ENCODE peak calls at places on chromosomes 13 and 19, in five cellular contexts. U, B, Z, V and T are unnamed samples.

GRCh38 chr13:25659091-25659502 is 287.3 kb downstream of the ATP8A2 start:
- DNase-seq in Z (no peak), B (no peak), V (no peak), U (no peak), T (no peak)

GRCh38 chr19:40513741-40514315 is 47.0 kb downstream of the SPTBN4 start:
- DNase-seq in V (no peak), B (no peak), U (no peak), Z (no peak), T (no peak)

GRCh38 chr13:111422352-111422751 is 101.9 kb downstream of the TEX29 start:
- DNase-seq in Z (no peak), B (no peak), U (no peak), V (no peak), T (no peak)

GRCh38 chr19:33391631-33392249 is 18.2 kb downstream of the CEBPG start:
- DNase-seq in B (no peak), U (no peak), V (no peak), Z (no peak), T (no peak)

GRCh38 chr13:50127017-50127725 is 111.9 kb downstream of the KCNRG start:
- DNase-seq in V (no peak), Z (no peak), U (no peak), B (no peak), T (peak)

GRCh38 chr13:52455677-52456041 is 381 bp downstream of the CKAP2 start:
- DNase-seq in Z (no peak), U (peak), V (peak), B (peak), T (no peak)

GRCh38 chr19:16325161-16325527 is 518 bp downstream of the KLF2 start:
- DNase-seq in U (no peak), V (no peak), B (peak), Z (no peak), T (no peak)

GRCh38 chr13:103403814-103404213 is 337.6 kb upstream of the SLC10A2 start:
- DNase-seq in B (no peak), V (no peak), Z (no peak), U (no peak), T (no peak)

GRCh38 chr19:18320865-18321728 is 1.8 kb downstream of the LSM4 start:
- DNase-seq in V (no peak), U (no peak), B (no peak), Z (no peak), T (no peak)

GRCh38 chr19:54178581-54179261 is 5.8 kb upstream of the TMC4 start:
- DNase-seq in B (no peak), V (no peak), Z (no peak), U (no peak), T (no peak)

GRCh38 chr13:41694902-41695301 is 237.6 kb downstream of the RGCC start:
- DNase-seq in B (peak), V (no peak), Z (peak), U (peak), T (no peak)

GRCh38 chr13:109630281-109630680 is 156.1 kb downstream of the IRS2 start:
- DNase-seq in Z (no peak), V (no peak), B (no peak), U (no peak), T (no peak)

GRCh38 chr13:112131081-112131739 is 64.3 kb downstream of the SOX1 start:
- DNase-seq in U (no peak), B (no peak), Z (no peak), V (no peak), T (no peak)

GRCh38 chr13:90839061-90839460 is 508.4 kb upstream of the MIR17HG start:
- DNase-seq in B (no peak), Z (no peak), U (peak), V (no peak), T (no peak)

GRCh38 chr13:27170221-27170520 is 1.4 kb downstream of the USP12 start:
- DNase-seq in B (no peak), V (no peak), Z (no peak), U (no peak), T (no peak)

GRCh38 chr19:50258918-50259372 is 55.5 kb downstream of the MYH14 start:
- DNase-seq in B (peak), V (no peak), U (peak), Z (no peak), T (peak)

GRCh38 chr19:12806242-12807131 is at the start of gene RNASEH2A:
- DNase-seq in V (peak), Z (no peak), U (peak), B (peak), T (no peak)

GRCh38 chr13:97122381-97122996 is 99.6 kb upstream of the MBNL2 start:
- DNase-seq in B (no peak), U (no peak), V (no peak), Z (no peak), T (no peak)

GRCh38 chr13:97574926-97575325 is 141.0 kb downstream of the RAP2A start:
- DNase-seq in Z (no peak), V (peak), U (no peak), B (peak), T (peak)

GRCh38 chr13:91017031-91017668 is 330.3 kb upstream of the MIR17HG start:
- DNase-seq in V (no peak), Z (peak), B (peak), U (peak), T (peak)

GRCh38 chr19:17121736-17122293 is 46.2 kb downstream of the MYO9B start:
- DNase-seq in Z (no peak), B (no peak), U (no peak), V (no peak), T (no peak)

GRCh38 chr19:3366104-3366760 is at the start of gene NFIC:
- DNase-seq in V (no peak), B (peak), U (no peak), Z (no peak), T (no peak)

GRCh38 chr19:8304841-8305621 is 3.1 kb downstream of the CD320 start:
- DNase-seq in U (no peak), B (peak), Z (no peak), V (no peak), T (peak)

GRCh38 chr13:52713894-52714293 is 25.7 kb downstream of the CNMD start:
- DNase-seq in V (no peak), B (no peak), U (no peak), Z (no peak), T (no peak)

GRCh38 chr19:2171349-2172145 is 7.8 kb downstream of the DOT1L start:
- DNase-seq in B (peak), U (no peak), V (peak), Z (peak), T (peak)

GRCh38 chr19:19539738-19540703 is 2.0 kb downstream of the CILP2 start:
- DNase-seq in U (no peak), Z (no peak), V (no peak), B (peak), T (peak)

GRCh38 chr13:21139374-21139773 is 37.0 kb downstream of the SKA3 start:
- DNase-seq in V (no peak), Z (no peak), U (no peak), B (no peak), T (no peak)

GRCh38 chr13:21133077-21133476 is 43.3 kb downstream of the SKA3 start:
- DNase-seq in V (no peak), B (no peak), U (no peak), Z (no peak), T (no peak)

GRCh38 chr13:21134475-21134874 is 41.9 kb downstream of the SKA3 start:
- DNase-seq in B (no peak), Z (no peak), U (no peak), V (no peak), T (no peak)

GRCh38 chr13:21138561-21138960 is 37.8 kb downstream of the SKA3 start:
- DNase-seq in Z (no peak), V (no peak), B (no peak), U (no peak), T (no peak)

DNA sequence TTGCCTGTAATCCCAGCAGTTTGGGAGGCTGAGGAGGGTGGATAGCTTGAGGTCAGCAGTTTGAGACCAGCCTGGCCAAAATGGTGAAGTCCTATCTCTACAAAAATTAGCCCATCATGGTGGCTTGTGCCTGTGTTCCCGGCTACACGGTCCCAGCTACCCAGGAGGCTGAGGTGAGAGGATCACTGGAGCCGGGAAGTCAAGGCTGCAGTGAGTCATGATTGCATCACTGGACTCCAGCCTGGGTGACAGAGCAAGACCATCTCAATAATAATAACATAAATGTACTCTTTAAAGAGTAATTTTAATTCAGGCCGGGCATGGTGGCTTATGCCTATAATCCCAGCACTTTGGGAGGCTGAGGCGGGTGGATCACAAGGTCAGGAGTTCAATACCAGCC is 38.7 kb downstream of the SKA3 start:
- DNase-seq in U (no peak), B (no peak), Z (no peak), V (peak), T (no peak)
- TF ChIP-seq HDAC2 in U (no peak), B (no peak), Z (no peak), V (no peak), T (no peak)

DNA sequence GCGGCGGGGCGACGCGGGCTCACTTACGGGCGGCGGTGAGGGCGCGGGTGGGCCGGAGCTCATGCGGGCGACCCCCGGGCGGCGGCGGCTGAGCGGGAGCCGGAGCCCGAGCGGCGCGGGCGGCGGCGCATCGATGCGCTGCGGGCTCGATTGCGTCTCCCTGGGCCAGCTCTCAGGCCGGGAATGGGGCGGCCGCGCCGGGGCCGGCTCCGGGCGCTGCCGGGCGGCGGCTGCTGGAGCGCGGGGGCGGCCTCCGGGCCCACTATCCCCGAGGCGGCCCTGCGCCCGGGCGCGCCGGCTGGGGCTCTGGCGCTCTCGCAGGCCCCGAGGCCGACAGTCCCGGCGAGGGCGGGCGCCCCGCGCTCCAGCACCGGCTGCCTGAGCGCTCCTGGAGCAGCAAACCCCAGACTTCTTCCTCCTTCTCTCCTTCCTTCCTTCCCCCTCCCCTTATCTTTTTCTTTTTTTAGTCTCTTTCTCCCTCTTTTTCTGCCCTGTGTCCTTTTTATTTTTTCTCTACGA is 1.5 kb upstream of the TSHZ3 start:
- DNase-seq in Z (no peak), B (peak), U (no peak), V (no peak), T (peak)
- H3K27ac ChIP-seq in Z (no peak), B (no peak), U (peak), V (no peak), T (no peak)

DNA sequence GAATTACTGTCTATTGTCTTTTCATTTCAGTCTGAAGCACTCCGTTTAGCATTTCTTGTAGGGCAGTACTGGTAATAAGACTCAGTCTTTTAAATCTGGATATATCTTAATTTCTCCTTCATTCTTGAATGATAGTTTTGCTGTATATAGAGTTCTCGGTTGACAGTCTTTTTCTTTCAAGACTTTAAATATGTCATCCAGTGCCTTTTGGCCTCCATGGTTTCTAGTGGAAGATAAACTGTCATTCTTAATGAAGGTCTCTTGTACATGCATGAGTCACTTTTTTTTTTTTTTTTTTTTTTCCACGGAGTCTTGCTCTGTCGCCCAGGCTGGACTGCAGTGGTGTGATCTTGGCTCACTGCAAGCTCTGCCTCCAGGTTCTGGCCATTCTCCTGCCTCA is 27.2 kb upstream of the ZDHHC20 start:
- DNase-seq in Z (no peak), B (no peak), V (no peak), U (no peak), T (no peak)
- TF ChIP-seq HDAC2 in Z (no peak), B (no peak), V (no peak), U (no peak), T (no peak)

GRCh38 chr19:5837768-5838364 is 1.6 kb downstream of the FUT6 start:
- DNase-seq in Z (no peak), U (no peak), B (no peak), V (no peak), T (no peak)
- H3K27ac ChIP-seq in Z (no peak), U (peak), B (no peak), V (peak), T (no peak)

GRCh38 chr19:51712461-51713081 is 11.2 kb downstream of the HAS1 start:
- DNase-seq in V (no peak), Z (no peak), U (peak), B (peak), T (peak)
- TF ChIP-seq HDAC2 in V (no peak), Z (no peak), U (no peak), B (no peak), T (no peak)

GRCh38 chr13:99280166-99280565 is 22.0 kb upstream of the GPR18 start:
- DNase-seq in V (no peak), U (no peak), Z (no peak), B (no peak), T (no peak)
- H3K27ac ChIP-seq in V (no peak), U (no peak), Z (peak), B (no peak), T (no peak)

GRCh38 chr19:35167251-35168119 is 12.9 kb downstream of the FXYD5 start:
- DNase-seq in V (no peak), B (no peak), Z (no peak), U (no peak), T (no peak)
- TF ChIP-seq HDAC2 in V (no peak), B (no peak), Z (no peak), U (no peak), T (no peak)

GRCh38 chr13:94601446-94602431 is at the start of gene GPR180:
- DNase-seq in U (peak), V (no peak), B (peak), Z (peak), T (peak)

GRCh38 chr13:94607056-94607455 is 5.4 kb downstream of the GPR180 start:
- DNase-seq in Z (no peak), V (no peak), U (no peak), B (no peak), T (no peak)

GRCh38 chr13:94599877-94600276 is 1.8 kb upstream of the GPR180 start:
- DNase-seq in U (no peak), Z (no peak), V (peak), B (no peak), T (no peak)

GRCh38 chr13:94598281-94598680 is 2.3 kb upstream of the TGDS start:
- DNase-seq in B (no peak), Z (no peak), V (no peak), U (no peak), T (no peak)

GRCh38 chr13:94602467-94602866 is 810 bp downstream of the GPR180 start:
- DNase-seq in V (no peak), Z (no peak), U (no peak), B (no peak), T (no peak)
- H3K27ac ChIP-seq in V (no peak), Z (peak), U (peak), B (no peak), T (no peak)

DNA sequence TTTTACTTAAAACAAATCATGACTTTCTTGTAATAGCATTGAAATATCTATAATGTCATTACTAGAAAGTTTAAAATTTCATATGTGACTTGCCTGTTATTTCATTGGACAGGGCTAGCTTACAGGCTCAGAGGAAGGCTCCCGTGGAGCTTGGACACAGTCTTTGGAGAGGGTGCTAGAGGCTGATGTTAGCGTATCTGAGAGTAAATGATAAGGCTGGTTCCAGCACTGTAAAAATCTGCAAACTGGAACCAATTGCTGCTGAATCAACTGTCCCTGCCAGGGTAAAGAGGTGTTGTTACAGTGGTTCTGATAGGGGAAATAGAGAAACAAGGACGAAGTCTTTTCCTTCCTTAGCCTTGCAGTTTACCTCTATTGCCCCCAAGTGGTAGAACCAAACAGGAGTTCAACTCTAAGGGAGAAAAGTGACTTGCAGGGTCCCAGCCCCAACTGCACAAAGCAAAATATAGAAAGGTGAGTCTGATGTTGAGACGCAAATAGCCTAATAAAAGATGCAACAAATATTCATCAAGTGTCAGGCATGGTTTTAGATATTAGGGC is 901.7 kb downstream of the DIAPH3 start:
- DNase-seq in Z (no peak), B (peak), V (peak), U (no peak), T (peak)
- TF ChIP-seq HDAC2 in Z (no peak), B (no peak), V (no peak), U (no peak), T (no peak)